ENCODE peak calls at places on chromosomes 6 and 20, in eight cellular contexts. B is HCT116, Q is SK-N-SH, R is GM23338, X is K562, S is HepG2, K is Panc1, V is GM12878. W is an unnamed sample.

GRCh38 chr6:36916159-36916558 is 30.4 kb downstream of the C6orf89 start:
- DNase-seq in B (no peak), R (no peak), Q (no peak), X (no peak), K (no peak), V (no peak), S (no peak), W (no peak)

GRCh38 chr6:43635387-43636311 is at the start of gene MAD2L1BP:
- DNase-seq in X (peak; percentile 96), S (peak; percentile 81), K (no peak), V (peak; percentile 33), B (peak; percentile 56), Q (peak; percentile 86), R (peak; percentile 90), W (peak; percentile 87)

GRCh38 chr6:453152-453551 is 61.6 kb downstream of the IRF4 start:
- DNase-seq in R (no peak), S (no peak), B (no peak), Q (peak; percentile 42), V (no peak), X (no peak), K (no peak), W (no peak)

GRCh38 chr6:30748851-30749540 is 4.6 kb upstream of the IER3 start:
- DNase-seq in V (no peak), X (no peak), B (no peak), Q (no peak), K (no peak), R (no peak), S (peak; percentile 87), W (no peak)

GRCh38 chr6:17311595-17312311 is 30.6 kb downstream of the RBM24 start:
- DNase-seq in R (no peak), S (peak; percentile 98), B (no peak), V (no peak), K (peak; percentile 17), X (peak; percentile 37), Q (no peak), W (no peak)

GRCh38 chr20:41956316-41957050 is 338.3 kb upstream of the CHD6 start:
- DNase-seq in Q (peak; percentile 31), R (peak; percentile 2), V (no peak), K (peak; percentile 13), X (peak; percentile 50), S (peak; percentile 39), B (no peak), W (peak; percentile 17)

GRCh38 chr6:31379850-31380249 is 22.9 kb upstream of the HLA-B start:
- DNase-seq in V (no peak), S (no peak), K (no peak), X (no peak), R (no peak), Q (no peak), B (no peak), W (no peak)

GRCh38 chr6:30555428-30556005 is 772 bp downstream of the GNL1 start:
- DNase-seq in R (peak; percentile 71), S (no peak), X (peak; percentile 67), K (no peak), V (no peak), Q (no peak), B (no peak), W (no peak)

GRCh38 chr6:9428416-9429172 is 986.3 kb downstream of the TFAP2A start:
- DNase-seq in V (no peak), B (no peak), K (no peak), S (no peak), X (no peak), R (no peak), Q (no peak), W (no peak)

GRCh38 chr6:35365599-35366596 is 23.5 kb downstream of the PPARD start:
- DNase-seq in R (no peak), Q (no peak), V (no peak), S (peak; percentile 40), B (peak; percentile 27), K (no peak), X (peak; percentile 28), W (no peak)

GRCh38 chr20:33733654-33734576 is 2.1 kb downstream of the ZNF341 start:
- DNase-seq in Q (no peak), X (no peak), V (peak; percentile 37), R (peak; percentile 49), B (no peak), K (no peak), S (peak; percentile 94), W (no peak)

GRCh38 chr6:34280216-34280615 is 31.4 kb upstream of the SMIM29 start:
- DNase-seq in S (no peak), B (no peak), R (no peak), Q (no peak), K (no peak), X (no peak), V (no peak), W (no peak)

GRCh38 chr6:12354499-12354898 is 64.3 kb downstream of the EDN1 start:
- DNase-seq in X (no peak), V (peak; percentile 91), B (no peak), K (no peak), R (peak; percentile 70), S (no peak), Q (no peak), W (no peak)

GRCh38 chr6:135922170-135922569 is 70.7 kb downstream of the PDE7B start:
- DNase-seq in S (no peak), K (peak; percentile 73), V (no peak), Q (peak; percentile 31), R (peak; percentile 78), X (no peak), B (peak; percentile 29), W (no peak)

GRCh38 chr6:2900221-2900807 is 2.8 kb downstream of the SERPINB9 start:
- DNase-seq in Q (no peak), X (no peak), B (no peak), K (no peak), R (no peak), V (no peak), S (no peak), W (no peak)

GRCh38 chr6:165660881-165661415 is 2.1 kb downstream of the PDE10A start:
- DNase-seq in R (no peak), Q (no peak), X (no peak), B (no peak), S (no peak), K (no peak), V (no peak), W (no peak)

GRCh38 chr6:165661416-165662001 is 1.5 kb downstream of the PDE10A start:
- DNase-seq in X (no peak), V (no peak), Q (peak; percentile 51), B (no peak), R (no peak), S (no peak), K (no peak), W (no peak)

GRCh38 chr6:165662041-165662491 is 975 bp downstream of the PDE10A start:
- DNase-seq in X (no peak), K (no peak), R (peak; percentile 53), V (no peak), Q (peak; percentile 70), B (no peak), S (no peak), W (no peak)

GRCh38 chr6:165658395-165659058 is 4.5 kb downstream of the PDE10A start:
- DNase-seq in Q (no peak), B (no peak), V (no peak), X (no peak), S (no peak), R (no peak), K (no peak), W (no peak)

GRCh38 chr6:165659945-165660862 is 2.8 kb downstream of the PDE10A start:
- DNase-seq in S (no peak), X (no peak), Q (peak; percentile 63), V (no peak), B (no peak), R (peak; percentile 75), K (no peak), W (no peak)
- TF ChIP-seq REST in S (no peak), X (no peak), Q (no peak), V (no peak), B (no peak), R (no peak), K (no peak), W (no peak)

GRCh38 chr6:169186496-169187169 is 67.0 kb downstream of the THBS2 start:
- DNase-seq in V (no peak), S (no peak), Q (no peak), B (no peak), R (no peak), X (no peak), K (no peak), W (no peak)

GRCh38 chr6:169183233-169183632 is 70.4 kb downstream of the THBS2 start:
- DNase-seq in Q (no peak), B (no peak), K (no peak), S (no peak), V (no peak), X (no peak), R (no peak), W (no peak)

GRCh38 chr6:169188051-169188863 is 65.4 kb downstream of the THBS2 start:
- DNase-seq in V (no peak), X (no peak), S (no peak), B (no peak), K (no peak), Q (no peak), R (no peak), W (no peak)

GRCh38 chr6:169185011-169185521 is 68.6 kb downstream of the THBS2 start:
- DNase-seq in Q (no peak), S (no peak), R (no peak), V (no peak), X (no peak), B (no peak), K (no peak), W (no peak)

GRCh38 chr6:169185692-169186485 is 67.8 kb downstream of the THBS2 start:
- DNase-seq in S (no peak), V (no peak), K (no peak), Q (no peak), B (no peak), R (no peak), X (no peak), W (no peak)
- H3K27me3 ChIP-seq in S (peaks cover 10% of the 10 kb centered on the region), V (no peaks in the 10 kb centered on the region), K (no peaks in the 10 kb centered on the region), Q (no peaks in the 10 kb centered on the region), B (no peaks in the 10 kb centered on the region), R (no peaks in the 10 kb centered on the region), X (peaks cover 59% of the 10 kb centered on the region), W (no peaks in the 10 kb centered on the region)

GRCh38 chr6:160455484-160456213 is 107.5 kb downstream of the SLC22A3 start:
- DNase-seq in K (peak; percentile 28), X (peak; percentile 69), B (peak; percentile 29), S (peak; percentile 62), V (peak; percentile 5), Q (peak; percentile 64), R (peak; percentile 77), W (peak; percentile 38)
- TF ChIP-seq REST in K (no peak), X (no peak), B (no peak), S (no peak), V (no peak), Q (no peak), R (no peak), W (no peak)

DNA sequence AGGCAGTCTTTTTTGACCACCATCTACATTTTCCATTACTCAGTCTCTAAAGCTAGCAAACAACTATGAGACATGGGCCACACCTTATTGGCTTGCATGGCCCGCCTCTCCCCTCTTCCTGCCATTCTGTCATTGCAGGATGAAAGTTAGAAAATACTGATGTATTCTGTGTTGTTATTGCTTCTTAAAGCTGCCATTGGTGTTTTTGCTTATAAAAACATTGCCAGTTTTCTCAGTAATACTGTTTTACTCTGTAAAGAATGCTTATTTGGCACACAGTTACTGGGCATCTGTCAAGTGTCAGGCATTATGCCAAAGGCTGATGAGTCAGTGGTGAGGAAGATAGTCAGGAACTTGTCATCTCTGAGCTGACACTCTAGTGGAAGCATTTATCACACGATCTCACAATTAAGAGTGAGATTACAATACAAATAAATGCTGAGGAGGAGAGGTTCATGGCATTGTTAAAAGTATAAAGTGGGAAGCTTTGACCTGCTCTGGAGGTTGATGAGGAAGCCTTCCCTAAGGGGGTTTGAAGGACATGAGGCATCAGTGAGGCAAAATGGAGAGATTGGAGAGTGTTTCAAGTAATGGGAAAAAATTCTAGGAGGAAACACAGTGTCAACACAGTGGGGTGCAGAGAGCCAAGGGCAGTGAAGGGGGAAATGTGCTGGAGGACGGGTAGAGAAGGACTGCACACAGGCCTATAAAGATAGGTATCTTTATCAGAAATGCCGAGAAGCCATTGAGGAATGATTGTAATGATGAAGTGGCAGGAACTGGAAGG is 14.7 kb downstream of the KLHL32 start:
- DNase-seq in S (no peak), R (no peak), B (peak; percentile 67), X (peak; percentile 38), V (no peak), K (peak; percentile 39), Q (peak; percentile 21), W (no peak)
- H3K27me3 ChIP-seq in S (no peaks in the 10 kb centered on the region), R (no peaks in the 10 kb centered on the region), B (no peaks in the 10 kb centered on the region), X (peaks cover 8% of the 10 kb centered on the region), V (no peaks in the 10 kb centered on the region), K (peaks cover under 1% of the 10 kb centered on the region), Q (no peaks in the 10 kb centered on the region), W (peaks cover 3% of the 10 kb centered on the region)